ENCODE peak calls at places on chromosomes 1 and 21, in nine cellular contexts. One of them, this sample, is unnamed.

GRCh38 chr1:39625462-39626273 is 13.8 kb downstream of the HEYL start:
- DNase-seq in hippocampal formation: peak
- DNase-seq in fibroblast of gingiva: peak
- DNase-seq in NK-92 treated with Interleukin-12 subunit alpha and Interleukin-12 subunit beta, amount 100 ng/mL, for 24 hours: no peak
- DNase-seq in progenitor cell of endocrine pancreas: no peak
- DNase-seq in lung microvascular endothelial cell: no peak
- DNase-seq in activated naive CD8-positive, alpha-beta T cell treated with anti-CD3 and anti-CD28 coated beads, Interleukin-2, amount 10 ng/mL, durations not matched to agents 7 days and 5 days: no peak
- DNase-seq in naive thymus-derived CD4-positive, alpha-beta T cell: no peak
- DNase-seq in occipital lobe: peak
- DNase-seq in this sample: no peak

GRCh38 chr1:16205891-16206546 is 6.4 kb downstream of the ARHGEF19 start:
- DNase-seq in hippocampal formation: no peak
- DNase-seq in fibroblast of gingiva: no peak
- DNase-seq in NK-92 treated with Interleukin-12 subunit alpha and Interleukin-12 subunit beta, amount 100 ng/mL, for 24 hours: no peak
- DNase-seq in progenitor cell of endocrine pancreas: no peak
- DNase-seq in lung microvascular endothelial cell: no peak
- DNase-seq in activated naive CD8-positive, alpha-beta T cell treated with anti-CD3 and anti-CD28 coated beads, Interleukin-2, amount 10 ng/mL, durations not matched to agents 7 days and 5 days: no peak
- DNase-seq in naive thymus-derived CD4-positive, alpha-beta T cell: no peak
- DNase-seq in occipital lobe: no peak
- DNase-seq in this sample: no peak

GRCh38 chr1:237390798-237391197 is 348.8 kb downstream of the RYR2 start:
- DNase-seq in hippocampal formation: no peak
- DNase-seq in fibroblast of gingiva: no peak
- DNase-seq in NK-92 treated with Interleukin-12 subunit alpha and Interleukin-12 subunit beta, amount 100 ng/mL, for 24 hours: no peak
- DNase-seq in progenitor cell of endocrine pancreas: no peak
- DNase-seq in lung microvascular endothelial cell: no peak
- DNase-seq in activated naive CD8-positive, alpha-beta T cell treated with anti-CD3 and anti-CD28 coated beads, Interleukin-2, amount 10 ng/mL, durations not matched to agents 7 days and 5 days: no peak
- DNase-seq in naive thymus-derived CD4-positive, alpha-beta T cell: no peak
- DNase-seq in occipital lobe: no peak
- DNase-seq in this sample: no peak

GRCh38 chr1:30032302-30032701 is 691.1 kb downstream of the MATN1 start:
- DNase-seq in hippocampal formation: no peak
- DNase-seq in fibroblast of gingiva: no peak
- DNase-seq in NK-92 treated with Interleukin-12 subunit alpha and Interleukin-12 subunit beta, amount 100 ng/mL, for 24 hours: no peak
- DNase-seq in progenitor cell of endocrine pancreas: no peak
- DNase-seq in lung microvascular endothelial cell: no peak
- DNase-seq in activated naive CD8-positive, alpha-beta T cell treated with anti-CD3 and anti-CD28 coated beads, Interleukin-2, amount 10 ng/mL, durations not matched to agents 7 days and 5 days: no peak
- DNase-seq in naive thymus-derived CD4-positive, alpha-beta T cell: no peak
- DNase-seq in occipital lobe: no peak
- DNase-seq in this sample: no peak

GRCh38 chr1:244918422-244919319 is 54.3 kb upstream of the HNRNPU start:
- DNase-seq in hippocampal formation: peak
- DNase-seq in fibroblast of gingiva: no peak
- DNase-seq in NK-92 treated with Interleukin-12 subunit alpha and Interleukin-12 subunit beta, amount 100 ng/mL, for 24 hours: no peak
- DNase-seq in progenitor cell of endocrine pancreas: peak
- DNase-seq in lung microvascular endothelial cell: peak
- DNase-seq in activated naive CD8-positive, alpha-beta T cell treated with anti-CD3 and anti-CD28 coated beads, Interleukin-2, amount 10 ng/mL, durations not matched to agents 7 days and 5 days: peak
- DNase-seq in naive thymus-derived CD4-positive, alpha-beta T cell: peak
- DNase-seq in occipital lobe: peak
- DNase-seq in this sample: peak

GRCh38 chr1:164619006-164619784 is 60.2 kb downstream of the PBX1 start:
- DNase-seq in hippocampal formation: no peak
- DNase-seq in fibroblast of gingiva: no peak
- DNase-seq in NK-92 treated with Interleukin-12 subunit alpha and Interleukin-12 subunit beta, amount 100 ng/mL, for 24 hours: no peak
- DNase-seq in progenitor cell of endocrine pancreas: no peak
- DNase-seq in lung microvascular endothelial cell: no peak
- DNase-seq in activated naive CD8-positive, alpha-beta T cell treated with anti-CD3 and anti-CD28 coated beads, Interleukin-2, amount 10 ng/mL, durations not matched to agents 7 days and 5 days: no peak
- DNase-seq in naive thymus-derived CD4-positive, alpha-beta T cell: no peak
- DNase-seq in occipital lobe: no peak
- DNase-seq in this sample: no peak

GRCh38 chr1:201054030-201054635 is 30.6 kb upstream of the KIF21B start:
- DNase-seq in hippocampal formation: no peak
- DNase-seq in fibroblast of gingiva: no peak
- DNase-seq in NK-92 treated with Interleukin-12 subunit alpha and Interleukin-12 subunit beta, amount 100 ng/mL, for 24 hours: no peak
- DNase-seq in progenitor cell of endocrine pancreas: no peak
- DNase-seq in lung microvascular endothelial cell: no peak
- DNase-seq in activated naive CD8-positive, alpha-beta T cell treated with anti-CD3 and anti-CD28 coated beads, Interleukin-2, amount 10 ng/mL, durations not matched to agents 7 days and 5 days: no peak
- DNase-seq in naive thymus-derived CD4-positive, alpha-beta T cell: no peak
- DNase-seq in occipital lobe: no peak
- DNase-seq in this sample: no peak

GRCh38 chr1:15728937-15729657 is 7.0 kb upstream of the SLC25A34 start:
- DNase-seq in hippocampal formation: no peak
- DNase-seq in fibroblast of gingiva: no peak
- DNase-seq in NK-92 treated with Interleukin-12 subunit alpha and Interleukin-12 subunit beta, amount 100 ng/mL, for 24 hours: no peak
- DNase-seq in progenitor cell of endocrine pancreas: no peak
- DNase-seq in lung microvascular endothelial cell: no peak
- DNase-seq in activated naive CD8-positive, alpha-beta T cell treated with anti-CD3 and anti-CD28 coated beads, Interleukin-2, amount 10 ng/mL, durations not matched to agents 7 days and 5 days: no peak
- DNase-seq in naive thymus-derived CD4-positive, alpha-beta T cell: no peak
- DNase-seq in occipital lobe: no peak
- DNase-seq in this sample: no peak

GRCh38 chr1:85406887-85407593 is 57.9 kb downstream of the DDAH1 start:
- DNase-seq in hippocampal formation: peak
- DNase-seq in fibroblast of gingiva: peak
- DNase-seq in NK-92 treated with Interleukin-12 subunit alpha and Interleukin-12 subunit beta, amount 100 ng/mL, for 24 hours: no peak
- DNase-seq in progenitor cell of endocrine pancreas: no peak
- DNase-seq in lung microvascular endothelial cell: peak
- DNase-seq in activated naive CD8-positive, alpha-beta T cell treated with anti-CD3 and anti-CD28 coated beads, Interleukin-2, amount 10 ng/mL, durations not matched to agents 7 days and 5 days: no peak
- DNase-seq in naive thymus-derived CD4-positive, alpha-beta T cell: no peak
- DNase-seq in occipital lobe: peak
- DNase-seq in this sample: peak

GRCh38 chr1:223840254-223840653 is 5.5 kb downstream of the TP53BP2 start:
- DNase-seq in hippocampal formation: no peak
- DNase-seq in fibroblast of gingiva: no peak
- DNase-seq in NK-92 treated with Interleukin-12 subunit alpha and Interleukin-12 subunit beta, amount 100 ng/mL, for 24 hours: no peak
- DNase-seq in progenitor cell of endocrine pancreas: no peak
- DNase-seq in lung microvascular endothelial cell: no peak
- DNase-seq in activated naive CD8-positive, alpha-beta T cell treated with anti-CD3 and anti-CD28 coated beads, Interleukin-2, amount 10 ng/mL, durations not matched to agents 7 days and 5 days: no peak
- DNase-seq in naive thymus-derived CD4-positive, alpha-beta T cell: no peak
- DNase-seq in occipital lobe: no peak
- DNase-seq in this sample: no peak

GRCh38 chr1:145977016-145977415 is 12.5 kb downstream of the POLR3GL start:
- DNase-seq in hippocampal formation: no peak
- DNase-seq in fibroblast of gingiva: no peak
- DNase-seq in NK-92 treated with Interleukin-12 subunit alpha and Interleukin-12 subunit beta, amount 100 ng/mL, for 24 hours: no peak
- DNase-seq in progenitor cell of endocrine pancreas: no peak
- DNase-seq in lung microvascular endothelial cell: no peak
- DNase-seq in activated naive CD8-positive, alpha-beta T cell treated with anti-CD3 and anti-CD28 coated beads, Interleukin-2, amount 10 ng/mL, durations not matched to agents 7 days and 5 days: no peak
- DNase-seq in naive thymus-derived CD4-positive, alpha-beta T cell: no peak
- DNase-seq in occipital lobe: no peak
- DNase-seq in this sample: no peak

GRCh38 chr1:25773441-25774125 is 26.4 kb upstream of the SELENON start:
- DNase-seq in hippocampal formation: peak
- DNase-seq in fibroblast of gingiva: peak
- DNase-seq in NK-92 treated with Interleukin-12 subunit alpha and Interleukin-12 subunit beta, amount 100 ng/mL, for 24 hours: no peak
- DNase-seq in progenitor cell of endocrine pancreas: peak
- DNase-seq in lung microvascular endothelial cell: no peak
- DNase-seq in activated naive CD8-positive, alpha-beta T cell treated with anti-CD3 and anti-CD28 coated beads, Interleukin-2, amount 10 ng/mL, durations not matched to agents 7 days and 5 days: no peak
- DNase-seq in naive thymus-derived CD4-positive, alpha-beta T cell: no peak
- DNase-seq in occipital lobe: no peak
- DNase-seq in this sample: no peak

GRCh38 chr1:35433714-35434113 is 123.5 kb downstream of the KIAA0319L start:
- DNase-seq in hippocampal formation: no peak
- DNase-seq in fibroblast of gingiva: no peak
- DNase-seq in NK-92 treated with Interleukin-12 subunit alpha and Interleukin-12 subunit beta, amount 100 ng/mL, for 24 hours: no peak
- DNase-seq in progenitor cell of endocrine pancreas: no peak
- DNase-seq in lung microvascular endothelial cell: no peak
- DNase-seq in activated naive CD8-positive, alpha-beta T cell treated with anti-CD3 and anti-CD28 coated beads, Interleukin-2, amount 10 ng/mL, durations not matched to agents 7 days and 5 days: no peak
- DNase-seq in naive thymus-derived CD4-positive, alpha-beta T cell: no peak
- DNase-seq in occipital lobe: no peak
- DNase-seq in this sample: no peak

GRCh38 chr1:56448529-56448928 is 130.8 kb downstream of the PLPP3 start:
- DNase-seq in hippocampal formation: no peak
- DNase-seq in fibroblast of gingiva: no peak
- DNase-seq in NK-92 treated with Interleukin-12 subunit alpha and Interleukin-12 subunit beta, amount 100 ng/mL, for 24 hours: no peak
- DNase-seq in progenitor cell of endocrine pancreas: no peak
- DNase-seq in lung microvascular endothelial cell: no peak
- DNase-seq in activated naive CD8-positive, alpha-beta T cell treated with anti-CD3 and anti-CD28 coated beads, Interleukin-2, amount 10 ng/mL, durations not matched to agents 7 days and 5 days: no peak
- DNase-seq in naive thymus-derived CD4-positive, alpha-beta T cell: no peak
- DNase-seq in occipital lobe: no peak
- DNase-seq in this sample: no peak

GRCh38 chr1:109531205-109531779 is 8.4 kb upstream of the GPR61 start:
- DNase-seq in hippocampal formation: no peak
- DNase-seq in fibroblast of gingiva: no peak
- DNase-seq in NK-92 treated with Interleukin-12 subunit alpha and Interleukin-12 subunit beta, amount 100 ng/mL, for 24 hours: no peak
- DNase-seq in progenitor cell of endocrine pancreas: no peak
- DNase-seq in lung microvascular endothelial cell: no peak
- DNase-seq in activated naive CD8-positive, alpha-beta T cell treated with anti-CD3 and anti-CD28 coated beads, Interleukin-2, amount 10 ng/mL, durations not matched to agents 7 days and 5 days: peak
- DNase-seq in naive thymus-derived CD4-positive, alpha-beta T cell: no peak
- DNase-seq in occipital lobe: no peak
- DNase-seq in this sample: no peak

GRCh38 chr1:159076753-159077656 is at the start of gene AIM2:
- DNase-seq in hippocampal formation: no peak
- DNase-seq in fibroblast of gingiva: no peak
- DNase-seq in NK-92 treated with Interleukin-12 subunit alpha and Interleukin-12 subunit beta, amount 100 ng/mL, for 24 hours: peak
- DNase-seq in progenitor cell of endocrine pancreas: no peak
- DNase-seq in lung microvascular endothelial cell: no peak
- DNase-seq in activated naive CD8-positive, alpha-beta T cell treated with anti-CD3 and anti-CD28 coated beads, Interleukin-2, amount 10 ng/mL, durations not matched to agents 7 days and 5 days: peak
- DNase-seq in naive thymus-derived CD4-positive, alpha-beta T cell: no peak
- DNase-seq in occipital lobe: no peak
- DNase-seq in this sample: peak

GRCh38 chr1:201676061-201676644 is 137.2 kb downstream of the NAV1 start:
- DNase-seq in hippocampal formation: no peak
- DNase-seq in fibroblast of gingiva: peak
- DNase-seq in NK-92 treated with Interleukin-12 subunit alpha and Interleukin-12 subunit beta, amount 100 ng/mL, for 24 hours: no peak
- DNase-seq in progenitor cell of endocrine pancreas: no peak
- DNase-seq in lung microvascular endothelial cell: peak
- DNase-seq in activated naive CD8-positive, alpha-beta T cell treated with anti-CD3 and anti-CD28 coated beads, Interleukin-2, amount 10 ng/mL, durations not matched to agents 7 days and 5 days: no peak
- DNase-seq in naive thymus-derived CD4-positive, alpha-beta T cell: no peak
- DNase-seq in occipital lobe: no peak
- DNase-seq in this sample: peak

GRCh38 chr1:186208405-186209129 is 166.5 kb downstream of the TPR start:
- DNase-seq in hippocampal formation: no peak
- DNase-seq in fibroblast of gingiva: no peak
- DNase-seq in NK-92 treated with Interleukin-12 subunit alpha and Interleukin-12 subunit beta, amount 100 ng/mL, for 24 hours: no peak
- DNase-seq in progenitor cell of endocrine pancreas: no peak
- DNase-seq in lung microvascular endothelial cell: no peak
- DNase-seq in activated naive CD8-positive, alpha-beta T cell treated with anti-CD3 and anti-CD28 coated beads, Interleukin-2, amount 10 ng/mL, durations not matched to agents 7 days and 5 days: no peak
- DNase-seq in naive thymus-derived CD4-positive, alpha-beta T cell: no peak
- DNase-seq in occipital lobe: no peak
- DNase-seq in this sample: no peak

GRCh38 chr1:79109445-79109844 is 102.9 kb upstream of the ADGRL4 start:
- DNase-seq in hippocampal formation: no peak
- DNase-seq in fibroblast of gingiva: no peak
- DNase-seq in NK-92 treated with Interleukin-12 subunit alpha and Interleukin-12 subunit beta, amount 100 ng/mL, for 24 hours: no peak
- DNase-seq in progenitor cell of endocrine pancreas: no peak
- DNase-seq in lung microvascular endothelial cell: no peak
- DNase-seq in activated naive CD8-positive, alpha-beta T cell treated with anti-CD3 and anti-CD28 coated beads, Interleukin-2, amount 10 ng/mL, durations not matched to agents 7 days and 5 days: no peak
- DNase-seq in naive thymus-derived CD4-positive, alpha-beta T cell: no peak
- DNase-seq in occipital lobe: no peak
- DNase-seq in this sample: no peak

GRCh38 chr1:215273838-215274516 is 191.4 kb downstream of the KCNK2 start:
- DNase-seq in hippocampal formation: no peak
- DNase-seq in fibroblast of gingiva: peak
- DNase-seq in NK-92 treated with Interleukin-12 subunit alpha and Interleukin-12 subunit beta, amount 100 ng/mL, for 24 hours: no peak
- DNase-seq in progenitor cell of endocrine pancreas: no peak
- DNase-seq in lung microvascular endothelial cell: peak
- DNase-seq in activated naive CD8-positive, alpha-beta T cell treated with anti-CD3 and anti-CD28 coated beads, Interleukin-2, amount 10 ng/mL, durations not matched to agents 7 days and 5 days: no peak
- DNase-seq in naive thymus-derived CD4-positive, alpha-beta T cell: no peak
- DNase-seq in occipital lobe: no peak
- DNase-seq in this sample: peak

GRCh38 chr1:226092955-226093354 is 30.4 kb downstream of the H3-3A start:
- DNase-seq in hippocampal formation: no peak
- DNase-seq in fibroblast of gingiva: no peak
- DNase-seq in NK-92 treated with Interleukin-12 subunit alpha and Interleukin-12 subunit beta, amount 100 ng/mL, for 24 hours: no peak
- DNase-seq in progenitor cell of endocrine pancreas: no peak
- DNase-seq in lung microvascular endothelial cell: peak
- DNase-seq in activated naive CD8-positive, alpha-beta T cell treated with anti-CD3 and anti-CD28 coated beads, Interleukin-2, amount 10 ng/mL, durations not matched to agents 7 days and 5 days: no peak
- DNase-seq in naive thymus-derived CD4-positive, alpha-beta T cell: no peak
- DNase-seq in occipital lobe: no peak
- DNase-seq in this sample: no peak

GRCh38 chr1:198937231-198938031 is 298.6 kb downstream of the PTPRC start:
- DNase-seq in hippocampal formation: peak
- DNase-seq in fibroblast of gingiva: peak
- DNase-seq in NK-92 treated with Interleukin-12 subunit alpha and Interleukin-12 subunit beta, amount 100 ng/mL, for 24 hours: peak
- DNase-seq in progenitor cell of endocrine pancreas: no peak
- DNase-seq in lung microvascular endothelial cell: peak
- DNase-seq in activated naive CD8-positive, alpha-beta T cell treated with anti-CD3 and anti-CD28 coated beads, Interleukin-2, amount 10 ng/mL, durations not matched to agents 7 days and 5 days: peak
- DNase-seq in naive thymus-derived CD4-positive, alpha-beta T cell: peak
- DNase-seq in occipital lobe: peak
- DNase-seq in this sample: peak

GRCh38 chr21:25934771-25935224 is 200.0 kb downstream of the GABPA start:
- DNase-seq in hippocampal formation: no peak
- DNase-seq in fibroblast of gingiva: peak
- DNase-seq in NK-92 treated with Interleukin-12 subunit alpha and Interleukin-12 subunit beta, amount 100 ng/mL, for 24 hours: peak
- DNase-seq in progenitor cell of endocrine pancreas: no peak
- DNase-seq in lung microvascular endothelial cell: peak
- DNase-seq in activated naive CD8-positive, alpha-beta T cell treated with anti-CD3 and anti-CD28 coated beads, Interleukin-2, amount 10 ng/mL, durations not matched to agents 7 days and 5 days: no peak
- DNase-seq in naive thymus-derived CD4-positive, alpha-beta T cell: no peak
- DNase-seq in occipital lobe: no peak
- DNase-seq in this sample: peak

GRCh38 chr1:101235696-101236545 is 898 bp upstream of the S1PR1 start:
- DNase-seq in hippocampal formation: no peak
- DNase-seq in fibroblast of gingiva: peak
- DNase-seq in NK-92 treated with Interleukin-12 subunit alpha and Interleukin-12 subunit beta, amount 100 ng/mL, for 24 hours: no peak
- DNase-seq in progenitor cell of endocrine pancreas: peak
- DNase-seq in lung microvascular endothelial cell: peak
- DNase-seq in activated naive CD8-positive, alpha-beta T cell treated with anti-CD3 and anti-CD28 coated beads, Interleukin-2, amount 10 ng/mL, durations not matched to agents 7 days and 5 days: peak
- DNase-seq in naive thymus-derived CD4-positive, alpha-beta T cell: no peak
- DNase-seq in occipital lobe: no peak
- DNase-seq in this sample: peak

GRCh38 chr1:234170622-234171021 is 202.6 kb upstream of the COA6 start:
- DNase-seq in hippocampal formation: no peak
- DNase-seq in fibroblast of gingiva: no peak
- DNase-seq in NK-92 treated with Interleukin-12 subunit alpha and Interleukin-12 subunit beta, amount 100 ng/mL, for 24 hours: no peak
- DNase-seq in progenitor cell of endocrine pancreas: no peak
- DNase-seq in lung microvascular endothelial cell: no peak
- DNase-seq in activated naive CD8-positive, alpha-beta T cell treated with anti-CD3 and anti-CD28 coated beads, Interleukin-2, amount 10 ng/mL, durations not matched to agents 7 days and 5 days: peak
- DNase-seq in naive thymus-derived CD4-positive, alpha-beta T cell: no peak
- DNase-seq in occipital lobe: no peak
- DNase-seq in this sample: no peak

GRCh38 chr1:95023399-95024050 is 49.2 kb downstream of the ALG14 start:
- DNase-seq in hippocampal formation: peak
- DNase-seq in fibroblast of gingiva: peak
- DNase-seq in NK-92 treated with Interleukin-12 subunit alpha and Interleukin-12 subunit beta, amount 100 ng/mL, for 24 hours: no peak
- DNase-seq in progenitor cell of endocrine pancreas: no peak
- DNase-seq in lung microvascular endothelial cell: peak
- DNase-seq in activated naive CD8-positive, alpha-beta T cell treated with anti-CD3 and anti-CD28 coated beads, Interleukin-2, amount 10 ng/mL, durations not matched to agents 7 days and 5 days: no peak
- DNase-seq in naive thymus-derived CD4-positive, alpha-beta T cell: no peak
- DNase-seq in occipital lobe: no peak
- DNase-seq in this sample: peak

GRCh38 chr1:221449801-221450470 is 292.0 kb downstream of the DUSP10 start:
- DNase-seq in hippocampal formation: no peak
- DNase-seq in fibroblast of gingiva: no peak
- DNase-seq in NK-92 treated with Interleukin-12 subunit alpha and Interleukin-12 subunit beta, amount 100 ng/mL, for 24 hours: no peak
- DNase-seq in progenitor cell of endocrine pancreas: no peak
- DNase-seq in lung microvascular endothelial cell: no peak
- DNase-seq in activated naive CD8-positive, alpha-beta T cell treated with anti-CD3 and anti-CD28 coated beads, Interleukin-2, amount 10 ng/mL, durations not matched to agents 7 days and 5 days: no peak
- DNase-seq in naive thymus-derived CD4-positive, alpha-beta T cell: no peak
- DNase-seq in occipital lobe: no peak
- DNase-seq in this sample: no peak

GRCh38 chr1:192225713-192226112 is 67.5 kb downstream of the RGS18 start:
- DNase-seq in hippocampal formation: no peak
- DNase-seq in fibroblast of gingiva: peak
- DNase-seq in NK-92 treated with Interleukin-12 subunit alpha and Interleukin-12 subunit beta, amount 100 ng/mL, for 24 hours: no peak
- DNase-seq in progenitor cell of endocrine pancreas: no peak
- DNase-seq in lung microvascular endothelial cell: peak
- DNase-seq in activated naive CD8-positive, alpha-beta T cell treated with anti-CD3 and anti-CD28 coated beads, Interleukin-2, amount 10 ng/mL, durations not matched to agents 7 days and 5 days: no peak
- DNase-seq in naive thymus-derived CD4-positive, alpha-beta T cell: no peak
- DNase-seq in occipital lobe: no peak
- DNase-seq in this sample: peak

GRCh38 chr1:176854725-176855433 is 309.6 kb downstream of the ASTN1 start:
- DNase-seq in hippocampal formation: no peak
- DNase-seq in fibroblast of gingiva: no peak
- DNase-seq in NK-92 treated with Interleukin-12 subunit alpha and Interleukin-12 subunit beta, amount 100 ng/mL, for 24 hours: no peak
- DNase-seq in progenitor cell of endocrine pancreas: no peak
- DNase-seq in lung microvascular endothelial cell: no peak
- DNase-seq in activated naive CD8-positive, alpha-beta T cell treated with anti-CD3 and anti-CD28 coated beads, Interleukin-2, amount 10 ng/mL, durations not matched to agents 7 days and 5 days: no peak
- DNase-seq in naive thymus-derived CD4-positive, alpha-beta T cell: no peak
- DNase-seq in occipital lobe: no peak
- DNase-seq in this sample: no peak

GRCh38 chr1:180372728-180373127 is 129.6 kb downstream of the ACBD6 start:
- DNase-seq in hippocampal formation: no peak
- DNase-seq in fibroblast of gingiva: no peak
- DNase-seq in NK-92 treated with Interleukin-12 subunit alpha and Interleukin-12 subunit beta, amount 100 ng/mL, for 24 hours: no peak
- DNase-seq in progenitor cell of endocrine pancreas: no peak
- DNase-seq in lung microvascular endothelial cell: no peak
- DNase-seq in activated naive CD8-positive, alpha-beta T cell treated with anti-CD3 and anti-CD28 coated beads, Interleukin-2, amount 10 ng/mL, durations not matched to agents 7 days and 5 days: no peak
- DNase-seq in naive thymus-derived CD4-positive, alpha-beta T cell: no peak
- DNase-seq in occipital lobe: no peak
- DNase-seq in this sample: no peak

GRCh38 chr1:227120827-227121226 is 180.7 kb downstream of the COQ8A start:
- DNase-seq in hippocampal formation: no peak
- DNase-seq in fibroblast of gingiva: no peak
- DNase-seq in NK-92 treated with Interleukin-12 subunit alpha and Interleukin-12 subunit beta, amount 100 ng/mL, for 24 hours: no peak
- DNase-seq in progenitor cell of endocrine pancreas: no peak
- DNase-seq in lung microvascular endothelial cell: no peak
- DNase-seq in activated naive CD8-positive, alpha-beta T cell treated with anti-CD3 and anti-CD28 coated beads, Interleukin-2, amount 10 ng/mL, durations not matched to agents 7 days and 5 days: no peak
- DNase-seq in naive thymus-derived CD4-positive, alpha-beta T cell: no peak
- DNase-seq in occipital lobe: no peak
- DNase-seq in this sample: no peak

This sample was measured in A172.